ENCODE peak calls at places on chromosomes 5 and 9, in nine cellular contexts. N is esophagus muscularis mucosa; H is IMR-90; J is heart right ventricle; F is fibroblast of lung; O is mammary epithelial cell; B is psoas muscle; A is CD8-positive, alpha-beta memory T cell; R is tibial nerve. T is an unnamed sample. For H3K4me1 and H3K36me3, the result is how much of the 10 kb centered on the place peaks cover.

GRCh38 chr5:115262066-115262404 is 642 bp downstream of the PGGT1B start:
- DNase-seq in N (no peak), H (peak), J (no peak), F (peak), O (peak), B (no peak), A (no peak), R (no peak), T (no peak)

GRCh38 chr9:19136129-19136528 is 8.8 kb upstream of the PLIN2 start:
- DNase-seq in N (no peak), H (no peak), J (no peak), F (no peak), O (no peak), B (no peak), A (no peak), R (no peak), T (no peak)

GRCh38 chr5:126920291-126920690 is 110.1 kb downstream of the MARCHF3 start:
- DNase-seq in N (no peak), H (peak), J (peak), F (peak), O (no peak), B (no peak), A (no peak), R (no peak), T (no peak)

GRCh38 chr9:76891874-76892273 is 14.0 kb downstream of the PRUNE2 start:
- DNase-seq in N (no peak), H (no peak), J (no peak), F (no peak), O (no peak), B (no peak), A (no peak), R (no peak), T (no peak)

GRCh38 chr5:135209495-135209837 is 175.4 kb upstream of the PITX1 start:
- DNase-seq in N (peak), H (no peak), J (no peak), F (no peak), O (no peak), B (no peak), A (no peak), R (no peak), T (no peak)

GRCh38 chr5:177154003-177154643 is 20.6 kb downstream of the NSD1 start:
- DNase-seq in N (no peak), H (peak), J (no peak), F (no peak), O (no peak), B (no peak), A (no peak), R (no peak), T (no peak)

GRCh38 chr5:392431-392988 is 50.5 kb upstream of the EXOC3 start:
- DNase-seq in N (no peak), H (peak), J (no peak), F (peak), O (peak), B (no peak), A (peak), R (no peak), T (no peak)

GRCh38 chr5:39337516-39337915 is 26.8 kb downstream of the C9 start:
- DNase-seq in N (no peak), H (no peak), J (no peak), F (no peak), O (no peak), B (no peak), A (no peak), R (no peak), T (no peak)

GRCh38 chr5:74469234-74469972 is 171.1 kb downstream of the ENC1 start:
- DNase-seq in N (no peak), H (no peak), J (no peak), F (no peak), O (no peak), B (no peak), A (no peak), R (no peak), T (no peak)

GRCh38 chr9:20476912-20477311 is 145.4 kb downstream of the MLLT3 start:
- DNase-seq in N (no peak), H (no peak), J (no peak), F (peak), O (no peak), B (no peak), A (no peak), R (no peak), T (no peak)

GRCh38 chr5:156912869-156913268 is 50.2 kb downstream of the TIMD4 start:
- DNase-seq in N (no peak), H (no peak), J (no peak), F (no peak), O (no peak), B (no peak), A (no peak), R (no peak), T (no peak)

GRCh38 chr5:83149671-83150070 is 72.3 kb downstream of the XRCC4 start:
- DNase-seq in N (no peak), H (peak), J (no peak), F (peak), O (no peak), B (no peak), A (no peak), R (no peak), T (no peak)

GRCh38 chr9:91736311-91736710 is 213.7 kb downstream of the ROR2 start:
- DNase-seq in N (no peak), H (no peak), J (no peak), F (no peak), O (no peak), B (no peak), A (no peak), R (no peak), T (no peak)

GRCh38 chr5:125659316-125660071 is 763.7 kb upstream of the GRAMD2B start:
- DNase-seq in N (no peak), H (peak), J (no peak), F (peak), O (no peak), B (no peak), A (no peak), R (no peak), T (no peak)

GRCh38 chr9:92960561-92961290 is 13.4 kb downstream of the FGD3 start:
- DNase-seq in N (no peak), H (no peak), J (no peak), F (no peak), O (no peak), B (no peak), A (no peak), R (no peak), T (no peak)

GRCh38 chr5:132098151-132098594 is 24.6 kb downstream of the CSF2 start:
- DNase-seq in N (no peak), H (peak), J (no peak), F (peak), O (peak), B (no peak), A (no peak), R (no peak), T (no peak)

GRCh38 chr9:131860430-131860829 is 120.6 kb upstream of the RAPGEF1 start:
- DNase-seq in N (no peak), H (no peak), J (no peak), F (no peak), O (no peak), B (no peak), A (no peak), R (no peak), T (no peak)

GRCh38 chr5:61525573-61526142 is 193.6 kb downstream of the ZSWIM6 start:
- DNase-seq in N (no peak), H (peak), J (no peak), F (peak), O (peak), B (no peak), A (no peak), R (no peak), T (no peak)

GRCh38 chr9:18109670-18110069 is 364.3 kb upstream of the ADAMTSL1 start:
- DNase-seq in N (no peak), H (no peak), J (no peak), F (no peak), O (no peak), B (no peak), A (no peak), R (no peak), T (no peak)

GRCh38 chr9:18114559-18114958 is 359.4 kb upstream of the ADAMTSL1 start:
- DNase-seq in N (no peak), H (no peak), J (no peak), F (no peak), O (no peak), B (no peak), A (no peak), R (no peak), T (no peak)

GRCh38 chr9:18115131-18115530 is 358.8 kb upstream of the ADAMTSL1 start:
- DNase-seq in N (no peak), H (no peak), J (no peak), F (no peak), O (no peak), B (no peak), A (no peak), R (no peak), T (no peak)
- H3K4me3 ChIP-seq in N (no peak), H (no peak), J (no peak), F (no peak), O (no peak), B (no peak), A (no peak), R (no peak), T (no peak)

DNA sequence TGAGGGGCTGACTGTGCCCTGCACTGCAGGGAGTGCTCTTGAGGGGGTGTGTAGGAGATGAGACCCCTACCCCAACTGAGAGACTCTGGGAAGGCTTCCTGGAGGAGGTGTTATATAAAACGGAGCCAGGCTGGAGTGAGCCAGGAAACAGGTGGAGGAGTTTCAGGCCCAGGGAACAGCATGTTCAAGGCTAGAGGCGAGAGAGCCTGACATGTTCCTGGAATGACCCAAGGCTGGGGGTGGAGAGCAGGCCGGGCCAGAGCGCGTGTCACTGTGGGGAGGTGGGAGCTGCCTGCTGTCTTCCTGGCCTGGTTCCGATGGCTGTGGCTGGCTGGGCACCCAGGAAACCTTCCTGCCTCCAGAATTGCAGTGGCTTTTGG is 48.7 kb downstream of the RXRA start:
- DNase-seq in N (peak), H (no peak), J (peak), F (peak), O (no peak), B (peak), A (no peak), R (no peak), T (peak)
- H3K4me1 ChIP-seq in N (half or more), H (under half), J (half or more), F (under half), O (half or more), B (half or more), A (under half), R (half or more), T (half or more)

DNA sequence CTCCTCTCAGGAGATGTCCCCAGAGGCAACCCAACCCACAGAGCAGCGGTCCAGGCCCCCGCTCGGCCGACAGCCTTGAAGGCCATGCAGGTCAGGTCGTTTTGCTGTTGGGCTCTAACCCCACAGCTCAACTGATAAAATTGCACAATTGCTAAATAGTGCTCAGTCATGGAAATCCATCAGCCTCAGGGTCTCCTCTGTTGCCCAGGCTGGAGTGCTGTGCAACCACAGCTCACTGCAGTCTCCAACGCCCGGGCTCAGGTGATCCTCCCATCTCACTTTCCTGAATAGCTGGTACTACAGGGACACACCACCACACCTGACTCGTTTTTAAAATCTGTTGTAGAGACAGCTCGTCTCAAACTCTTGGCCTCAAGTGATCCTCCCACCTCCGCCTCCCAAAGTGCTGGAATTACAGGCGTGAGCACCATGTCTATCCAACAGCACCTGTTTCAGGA is 18.3 kb downstream of the BRD3OS start:
- DNase-seq in N (no peak), H (no peak), J (no peak), F (no peak), O (no peak), B (no peak), A (no peak), R (no peak), T (no peak)
- H3K36me3 ChIP-seq in N (half or more), H (half or more), J (half or more), F (under half), O (under half), B (half or more), A (under half), R (half or more), T (half or more)

GRCh38 chr5:84715686-84716085 is 331.0 kb upstream of the EDIL3 start:
- DNase-seq in N (no peak), H (no peak), J (no peak), F (no peak), O (peak), B (no peak), A (no peak), R (no peak), T (no peak)

GRCh38 chr5:84724181-84724580 is 339.5 kb upstream of the EDIL3 start:
- DNase-seq in N (no peak), H (no peak), J (no peak), F (no peak), O (no peak), B (no peak), A (no peak), R (no peak), T (no peak)

GRCh38 chr5:84715087-84715486 is 330.4 kb upstream of the EDIL3 start:
- DNase-seq in N (no peak), H (no peak), J (no peak), F (no peak), O (peak), B (no peak), A (no peak), R (no peak), T (no peak)

DNA sequence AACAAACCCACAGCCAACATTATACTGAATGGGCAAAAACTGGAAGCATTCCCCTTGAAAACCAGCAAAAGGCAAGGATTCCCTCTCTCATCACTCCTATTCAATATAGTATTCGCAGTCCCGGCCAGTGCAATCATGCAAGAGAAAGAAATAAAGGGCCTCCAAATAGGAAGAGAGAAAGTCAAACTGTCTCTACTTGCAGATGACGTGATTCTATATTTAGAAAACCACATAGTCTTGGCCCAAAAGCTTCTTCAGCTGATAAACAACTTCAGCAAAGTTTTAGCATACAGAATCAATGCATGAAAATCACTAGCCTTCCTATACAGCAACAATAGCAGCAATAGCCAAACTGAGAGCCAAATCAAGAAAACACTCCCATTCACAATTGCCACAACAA is 333.7 kb upstream of the EDIL3 start:
- DNase-seq in N (no peak), H (peak), J (no peak), F (peak), O (no peak), B (no peak), A (no peak), R (no peak), T (no peak)
- H3K4me3 ChIP-seq in N (no peak), H (no peak), J (no peak), F (no peak), O (no peak), B (no peak), A (no peak), R (no peak), T (no peak)

DNA sequence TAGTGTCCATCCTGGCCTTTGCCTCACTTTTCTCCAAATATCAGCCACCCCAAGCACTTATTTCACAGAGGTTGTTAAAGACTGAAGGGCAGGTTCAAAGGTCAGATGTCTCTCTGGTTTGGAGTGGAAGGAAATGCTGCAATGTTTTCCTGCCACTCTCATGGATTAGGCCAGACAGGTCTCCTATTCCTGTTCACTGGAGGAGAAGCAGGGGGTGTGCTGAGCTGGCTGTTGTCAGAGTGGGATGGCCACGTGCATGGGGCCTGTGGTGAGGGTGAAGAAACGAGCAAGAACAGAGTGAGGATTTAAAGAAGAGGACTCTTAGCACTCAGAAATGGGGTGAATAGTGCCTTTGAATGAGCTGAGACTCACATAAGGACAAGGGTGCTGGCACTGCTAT is 6.7 kb downstream of the TMEM8B start:
- DNase-seq in N (no peak), H (no peak), J (no peak), F (no peak), O (no peak), B (no peak), A (no peak), R (no peak), T (no peak)
- H3K4me1 ChIP-seq in N (under half), H (under half), J (under half), F (under half), O (under half), B (under half), A (under half), R (under half), T (under half)

GRCh38 chr5:64183956-64184355 is 18.3 kb downstream of the RNF180 start:
- DNase-seq in N (no peak), H (no peak), J (no peak), F (no peak), O (no peak), B (no peak), A (no peak), R (no peak), T (no peak)

GRCh38 chr5:64188776-64189175 is 23.1 kb downstream of the RNF180 start:
- DNase-seq in N (no peak), H (no peak), J (no peak), F (no peak), O (no peak), B (no peak), A (no peak), R (no peak), T (no peak)

GRCh38 chr5:64181440-64181839 is 15.8 kb downstream of the RNF180 start:
- DNase-seq in N (no peak), H (no peak), J (no peak), F (no peak), O (no peak), B (no peak), A (no peak), R (no peak), T (no peak)

GRCh38 chr5:64180661-64181343 is 15.2 kb downstream of the RNF180 start:
- DNase-seq in N (no peak), H (no peak), J (no peak), F (peak), O (peak), B (no peak), A (no peak), R (no peak), T (no peak)

GRCh38 chr5:64184832-64185231 is 19.2 kb downstream of the RNF180 start:
- DNase-seq in N (no peak), H (no peak), J (no peak), F (no peak), O (no peak), B (no peak), A (no peak), R (no peak), T (no peak)
- H3K36me3 ChIP-seq in N (under half), H (under half), J (under half), F (under half), O (under half), B (under half), A (under half), R (under half), T (under half)

GRCh38 chr5:158751961-158752655 is 347.6 kb downstream of the EBF1 start:
- DNase-seq in N (no peak), H (no peak), J (no peak), F (no peak), O (no peak), B (no peak), A (no peak), R (no peak), T (no peak)

GRCh38 chr5:158755221-158755620 is 344.5 kb downstream of the EBF1 start:
- DNase-seq in N (no peak), H (no peak), J (no peak), F (no peak), O (no peak), B (no peak), A (no peak), R (no peak), T (no peak)

GRCh38 chr5:158753354-158753753 is 346.4 kb downstream of the EBF1 start:
- DNase-seq in N (no peak), H (no peak), J (no peak), F (peak), O (no peak), B (no peak), A (no peak), R (no peak), T (no peak)

GRCh38 chr5:158754018-158754514 is 345.6 kb downstream of the EBF1 start:
- DNase-seq in N (no peak), H (peak), J (no peak), F (peak), O (no peak), B (no peak), A (no peak), R (no peak), T (no peak)

DNA sequence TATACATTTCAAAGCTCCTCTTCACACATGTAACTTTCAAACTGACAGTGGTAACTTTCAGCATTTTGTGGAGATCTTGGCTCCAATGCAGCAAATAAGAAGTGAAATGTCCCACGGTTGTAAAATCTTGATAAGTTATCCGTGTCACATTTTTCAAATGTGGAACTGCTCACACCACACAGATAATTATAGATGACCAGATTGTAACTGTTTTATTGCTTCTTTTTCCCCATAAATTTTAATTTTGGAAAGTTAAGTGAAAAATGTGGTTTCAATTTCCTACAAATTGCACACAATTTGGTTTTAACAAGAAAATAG is 347.1 kb downstream of the EBF1 start:
- DNase-seq in N (no peak), H (no peak), J (no peak), F (no peak), O (no peak), B (no peak), A (no peak), R (no peak), T (no peak)
- H3K4me3 ChIP-seq in N (no peak), H (no peak), J (no peak), F (no peak), O (no peak), B (no peak), A (no peak), R (no peak), T (no peak)

DNA sequence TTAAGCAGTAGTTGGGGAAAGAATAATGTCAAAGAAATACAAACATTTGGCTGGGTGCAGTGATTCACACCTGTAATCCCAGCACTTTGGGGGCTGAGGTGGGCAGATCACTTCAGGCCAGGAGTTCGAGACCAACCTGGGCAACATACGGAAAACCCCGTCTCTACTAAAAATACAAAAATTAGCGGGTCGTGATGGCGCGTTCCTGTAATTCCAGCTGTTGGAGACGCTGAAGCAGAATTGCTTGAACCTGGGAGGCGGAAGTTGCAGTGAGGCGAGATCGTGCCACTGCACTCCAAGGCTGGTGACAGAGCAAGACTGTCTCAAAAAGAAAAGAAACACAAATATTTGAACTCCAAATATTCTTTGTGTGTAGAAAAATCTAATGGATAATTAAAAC is 4.7 kb downstream of the MATR3 start:
- DNase-seq in N (no peak), H (no peak), J (no peak), F (no peak), O (no peak), B (no peak), A (no peak), R (no peak), T (no peak)
- H3K4me1 ChIP-seq in N (half or more), H (under half), J (under half), F (under half), O (under half), B (half or more), A (half or more), R (half or more), T (half or more)

T was measured in lower lobe of right lung.